ENCODE peak calls at places on chromosome 20, in eight cellular contexts. C, B, Z, L, G, T, A and U are unnamed samples.

GRCh38 chr20:35311822-35312221 is 19.6 kb upstream of the FAM83C start:
- DNase-seq in C (no peak), B (no peak), Z (no peak), L (no peak), G (no peak), T (no peak), A (no peak), U (no peak)

GRCh38 chr20:62929051-62929538 is 2.8 kb upstream of the DIDO1 start:
- DNase-seq in C (no peak), B (peak; percentile 80), Z (peak; percentile 63), L (no peak), G (no peak), T (peak; percentile 71), A (peak; percentile 58), U (peak; percentile 82)

GRCh38 chr20:3046677-3047462 is 1.0 kb downstream of the MRPS26 start:
- DNase-seq in C (no peak), B (peak; percentile 43), Z (no peak), L (no peak), G (no peak), T (peak; percentile 24), A (no peak), U (no peak)

GRCh38 chr20:23157741-23158140 is 71.6 kb upstream of the CD93 start:
- DNase-seq in C (no peak), B (no peak), Z (no peak), L (no peak), G (no peak), T (peak; percentile 57), A (no peak), U (no peak)

GRCh38 chr20:10610266-10610665 is 63.5 kb downstream of the JAG1 start:
- DNase-seq in C (no peak), B (no peak), Z (no peak), L (no peak), G (no peak), T (no peak), A (no peak), U (no peak)

GRCh38 chr20:23243791-23244190 is 106.8 kb upstream of the NXT1 start:
- DNase-seq in C (no peak), B (no peak), Z (no peak), L (no peak), G (no peak), T (no peak), A (no peak), U (no peak)

GRCh38 chr20:62362991-62363919 is 3.9 kb downstream of the LAMA5 start:
- DNase-seq in C (no peak), B (no peak), Z (no peak), L (no peak), G (no peak), T (no peak), A (no peak), U (no peak)

GRCh38 chr20:45919951-45920794 is 8.2 kb upstream of the PLTP start:
- DNase-seq in C (no peak), B (no peak), Z (no peak), L (no peak), G (no peak), T (no peak), A (no peak), U (no peak)

GRCh38 chr20:46341374-46342044 is 33.2 kb upstream of the CDH22 start:
- DNase-seq in C (no peak), B (no peak), Z (no peak), L (no peak), G (no peak), T (no peak), A (no peak), U (no peak)

GRCh38 chr20:50056408-50056926 is 56.5 kb downstream of the UBE2V1 start:
- DNase-seq in C (no peak), B (no peak), Z (no peak), L (no peak), G (no peak), T (no peak), A (no peak), U (no peak)

GRCh38 chr20:53176133-53176532 is 204.0 kb downstream of the TSHZ2 start:
- DNase-seq in C (no peak), B (no peak), Z (no peak), L (no peak), G (no peak), T (no peak), A (no peak), U (no peak)

GRCh38 chr20:63553251-63553932 is 567 bp upstream of the FNDC11 start:
- DNase-seq in C (peak; percentile 92), B (no peak), Z (peak; percentile 89), L (peak; percentile 85), G (peak; percentile 62), T (peak; percentile 80), A (peak; percentile 80), U (peak; percentile 92)

GRCh38 chr20:1341561-1342265 is 12.8 kb upstream of the SDCBP2 start:
- DNase-seq in C (no peak), B (no peak), Z (no peak), L (no peak), G (no peak), T (peak; percentile 61), A (peak; percentile 83), U (no peak)

GRCh38 chr20:40673442-40673841 is 15.6 kb downstream of the MAFB start:
- DNase-seq in C (no peak), B (peak; percentile 39), Z (no peak), L (no peak), G (no peak), T (no peak), A (no peak), U (no peak)

GRCh38 chr20:61042501-61043385 is 209.3 kb upstream of the CDH4 start:
- DNase-seq in C (peak; percentile 20), B (no peak), Z (no peak), L (no peak), G (no peak), T (no peak), A (peak; percentile 2), U (no peak)